ENCODE peak calls at places on chromosomes 1 and 21, in eight cellular contexts. One of them, this sample, is unnamed.
A peak's percentile ranks its signal among the peaks of the same experiment; 100 is the strongest.

GRCh38 chr1:181044449-181044966 is 10.7 kb downstream of the MR1 start:
- DNase-seq in Panc1: no peak
- DNase-seq in SK-N-SH: no peak
- DNase-seq in HepG2: peak; percentile 82
- DNase-seq in HCT116: no peak
- DNase-seq in K562: no peak
- DNase-seq in GM23338: no peak
- DNase-seq in GM12878: peak; percentile 60
- DNase-seq in this sample: peak; percentile 56

GRCh38 chr1:245488346-245489110 is 333.7 kb downstream of the KIF26B start:
- DNase-seq in Panc1: no peak
- DNase-seq in SK-N-SH: no peak
- DNase-seq in HepG2: no peak
- DNase-seq in HCT116: no peak
- DNase-seq in K562: no peak
- DNase-seq in GM23338: no peak
- DNase-seq in GM12878: no peak
- DNase-seq in this sample: no peak

GRCh38 chr1:96509351-96509750 is 212.2 kb upstream of the PTBP2 start:
- DNase-seq in Panc1: no peak
- DNase-seq in SK-N-SH: no peak
- DNase-seq in HepG2: no peak
- DNase-seq in HCT116: no peak
- DNase-seq in K562: no peak
- DNase-seq in GM23338: no peak
- DNase-seq in GM12878: no peak
- DNase-seq in this sample: no peak

GRCh38 chr1:110471131-110471530 is 20.2 kb downstream of the PROK1 start:
- DNase-seq in Panc1: no peak
- DNase-seq in SK-N-SH: no peak
- DNase-seq in HepG2: no peak
- DNase-seq in HCT116: peak; percentile 63
- DNase-seq in K562: no peak
- DNase-seq in GM23338: no peak
- DNase-seq in GM12878: no peak
- DNase-seq in this sample: no peak

GRCh38 chr1:9295884-9296283 is 3.2 kb downstream of the SPSB1 start:
- DNase-seq in Panc1: no peak
- DNase-seq in SK-N-SH: no peak
- DNase-seq in HepG2: no peak
- DNase-seq in HCT116: no peak
- DNase-seq in K562: no peak
- DNase-seq in GM23338: no peak
- DNase-seq in GM12878: no peak
- DNase-seq in this sample: no peak

GRCh38 chr21:41369915-41370839 is 8.3 kb downstream of the MX2 start:
- DNase-seq in Panc1: no peak
- DNase-seq in SK-N-SH: no peak
- DNase-seq in HepG2: peak; percentile 32
- DNase-seq in HCT116: no peak
- DNase-seq in K562: no peak
- DNase-seq in GM23338: peak; percentile 36
- DNase-seq in GM12878: peak; percentile 25
- DNase-seq in this sample: no peak

GRCh38 chr1:38285807-38286530 is 239.4 kb upstream of the POU3F1 start:
- DNase-seq in Panc1: no peak
- DNase-seq in SK-N-SH: no peak
- DNase-seq in HepG2: no peak
- DNase-seq in HCT116: no peak
- DNase-seq in K562: no peak
- DNase-seq in GM23338: peak; percentile 55
- DNase-seq in GM12878: no peak
- DNase-seq in this sample: no peak

GRCh38 chr1:115282825-115283224 is 55.2 kb downstream of the NGF start:
- DNase-seq in Panc1: no peak
- DNase-seq in SK-N-SH: no peak
- DNase-seq in HepG2: no peak
- DNase-seq in HCT116: no peak
- DNase-seq in K562: no peak
- DNase-seq in GM23338: no peak
- DNase-seq in GM12878: no peak
- DNase-seq in this sample: no peak

GRCh38 chr1:68201546-68202238 is 30.6 kb downstream of the WLS start:
- DNase-seq in Panc1: no peak
- DNase-seq in SK-N-SH: no peak
- DNase-seq in HepG2: no peak
- DNase-seq in HCT116: no peak
- DNase-seq in K562: no peak
- DNase-seq in GM23338: no peak
- DNase-seq in GM12878: no peak
- DNase-seq in this sample: no peak

GRCh38 chr1:20486457-20487235 is 636 bp upstream of the CAMK2N1 start:
- DNase-seq in Panc1: no peak
- DNase-seq in SK-N-SH: peak; percentile 89
- DNase-seq in HepG2: peak; percentile 84
- DNase-seq in HCT116: no peak
- DNase-seq in K562: peak; percentile 92
- DNase-seq in GM23338: peak; percentile 90
- DNase-seq in GM12878: no peak
- DNase-seq in this sample: no peak

GRCh38 chr21:15219866-15220265 is 155.1 kb upstream of the NRIP1 start:
- DNase-seq in Panc1: no peak
- DNase-seq in SK-N-SH: no peak
- DNase-seq in HepG2: no peak
- DNase-seq in HCT116: no peak
- DNase-seq in K562: no peak
- DNase-seq in GM23338: no peak
- DNase-seq in GM12878: no peak
- DNase-seq in this sample: no peak

GRCh38 chr21:15222711-15223110 is 157.9 kb upstream of the NRIP1 start:
- DNase-seq in Panc1: no peak
- DNase-seq in SK-N-SH: no peak
- DNase-seq in HepG2: no peak
- DNase-seq in HCT116: peak; percentile 49
- DNase-seq in K562: no peak
- DNase-seq in GM23338: no peak
- DNase-seq in GM12878: no peak
- DNase-seq in this sample: no peak

GRCh38 chr21:15224346-15225086 is 159.7 kb upstream of the NRIP1 start:
- DNase-seq in Panc1: peak; percentile 22
- DNase-seq in SK-N-SH: no peak
- DNase-seq in HepG2: no peak
- DNase-seq in HCT116: peak; percentile 56
- DNase-seq in K562: no peak
- DNase-seq in GM23338: no peak
- DNase-seq in GM12878: no peak
- DNase-seq in this sample: no peak

DNA sequence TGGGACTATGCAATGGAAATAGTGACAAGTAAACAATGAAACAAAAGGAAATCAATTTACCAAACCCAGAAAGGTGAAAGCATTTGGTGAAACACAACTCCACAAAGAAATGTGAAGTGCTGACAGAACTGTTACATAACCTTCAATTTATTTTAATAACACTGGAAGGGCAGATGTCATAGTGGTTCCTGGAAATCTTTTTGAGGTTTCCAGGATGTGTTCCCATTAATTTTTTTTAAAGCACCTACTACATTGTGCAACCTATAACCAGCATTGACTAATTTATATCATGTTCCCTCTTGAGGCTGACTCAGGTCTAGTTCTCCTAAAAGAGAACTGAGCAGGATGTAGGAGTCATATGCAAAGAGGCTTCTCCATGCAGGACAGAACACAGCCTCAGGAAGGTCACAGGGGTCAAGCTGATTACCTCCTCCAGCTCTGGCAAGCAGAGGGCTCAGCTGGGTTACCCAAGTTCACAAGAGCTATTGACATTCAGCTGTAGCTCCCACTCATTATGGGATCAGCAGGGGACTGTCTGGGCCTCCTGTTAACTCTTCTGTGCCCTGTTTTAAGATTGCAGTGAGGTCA is 157.1 kb upstream of the NRIP1 start:
- DNase-seq in Panc1: no peak
- DNase-seq in SK-N-SH: no peak
- DNase-seq in HepG2: peak; percentile 92
- DNase-seq in HCT116: peak; percentile 22
- DNase-seq in K562: no peak
- DNase-seq in GM23338: peak; percentile 82
- DNase-seq in GM12878: no peak
- DNase-seq in this sample: peak; percentile 94
- TF ChIP-seq POLR2AphosphoS5 in Panc1: no peak
- TF ChIP-seq POLR2AphosphoS5 in SK-N-SH: no peak
- TF ChIP-seq POLR2AphosphoS5 in HepG2: no peak
- TF ChIP-seq POLR2AphosphoS5 in HCT116: no peak
- TF ChIP-seq POLR2AphosphoS5 in K562: no peak
- TF ChIP-seq POLR2AphosphoS5 in GM23338: no peak
- TF ChIP-seq POLR2AphosphoS5 in GM12878: no peak
- TF ChIP-seq POLR2AphosphoS5 in this sample: no peak

DNA sequence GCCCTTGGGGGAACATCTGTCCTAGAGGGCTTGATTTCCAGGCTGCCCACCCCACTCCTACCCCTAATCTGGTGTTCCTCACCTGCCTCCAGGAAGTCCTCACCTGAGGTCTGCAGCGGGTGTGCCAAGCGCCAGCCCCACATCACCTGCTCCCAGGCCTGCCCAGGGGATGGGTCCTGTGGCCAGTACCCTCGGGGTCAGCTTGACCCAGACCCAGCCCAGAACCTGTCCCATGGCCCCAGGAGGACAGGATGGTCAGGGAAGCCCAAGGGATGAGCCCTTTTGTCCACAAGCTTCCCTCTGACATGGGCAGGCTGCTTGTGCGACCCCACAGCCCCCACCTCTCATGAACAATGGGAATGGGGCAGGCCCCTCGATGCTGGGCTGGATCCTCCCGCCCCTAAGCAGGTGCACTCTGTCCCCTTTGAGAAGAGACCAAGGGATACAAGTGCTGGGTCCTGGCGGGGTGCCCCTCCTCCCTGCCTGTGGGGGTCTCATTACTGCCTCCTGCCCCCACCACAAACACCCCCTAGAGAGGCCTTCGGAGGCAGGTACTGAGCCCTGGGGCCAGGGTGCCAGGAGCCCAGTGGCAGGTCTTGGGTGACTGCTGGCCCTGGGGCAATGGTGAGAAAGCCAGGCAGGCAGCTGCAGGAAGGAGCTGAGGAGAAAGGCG is 3.2 kb downstream of the MIB2 start:
- DNase-seq in Panc1: no peak
- DNase-seq in SK-N-SH: no peak
- DNase-seq in HepG2: no peak
- DNase-seq in HCT116: no peak
- DNase-seq in K562: no peak
- DNase-seq in GM23338: no peak
- DNase-seq in GM12878: no peak
- DNase-seq in this sample: no peak
- TF ChIP-seq REST in Panc1: no peak
- TF ChIP-seq REST in SK-N-SH: no peak
- TF ChIP-seq REST in HepG2: no peak
- TF ChIP-seq REST in HCT116: no peak
- TF ChIP-seq REST in K562: no peak
- TF ChIP-seq REST in GM23338: no peak
- TF ChIP-seq REST in GM12878: no peak
- TF ChIP-seq REST in this sample: no peak

DNA sequence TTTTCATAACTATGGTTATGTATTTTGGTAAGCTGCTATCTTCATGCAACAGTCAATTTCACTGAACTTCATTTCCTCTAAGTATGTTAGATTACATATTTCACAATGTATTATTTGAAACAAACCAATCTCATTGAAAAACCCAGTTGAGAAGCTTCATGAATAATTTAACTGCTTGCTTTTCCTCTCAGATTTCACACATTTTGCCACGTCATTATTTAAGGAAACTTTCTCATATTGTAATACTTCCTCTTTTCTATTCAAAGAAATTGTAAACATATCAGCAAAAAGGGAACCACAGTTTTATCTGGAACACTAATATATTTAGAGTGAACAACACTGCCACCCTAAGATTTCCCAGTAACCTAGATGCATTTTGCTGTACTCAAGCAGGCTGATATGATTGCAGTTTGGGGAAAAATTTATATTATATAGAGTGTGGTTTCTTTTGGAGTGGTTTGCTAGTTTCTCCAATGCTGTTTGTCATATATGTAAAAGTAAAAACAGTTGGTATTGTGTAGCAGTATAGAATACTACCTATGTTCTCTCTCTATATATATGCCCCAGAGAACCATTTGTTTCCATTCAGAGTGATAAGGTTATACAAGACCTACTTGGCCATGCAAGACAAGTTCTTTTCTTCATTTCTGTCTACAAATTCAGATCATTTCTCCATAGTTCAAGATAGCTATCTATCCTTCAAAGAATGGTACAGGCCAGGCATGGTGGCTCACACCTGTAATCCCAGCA is 28.4 kb upstream of the AHCTF1 start:
- DNase-seq in Panc1: no peak
- DNase-seq in SK-N-SH: no peak
- DNase-seq in HepG2: no peak
- DNase-seq in HCT116: no peak
- DNase-seq in K562: no peak
- DNase-seq in GM23338: no peak
- DNase-seq in GM12878: peak; percentile 28
- DNase-seq in this sample: peak; percentile 24
- TF ChIP-seq CTCF in Panc1: no peak
- TF ChIP-seq CTCF in SK-N-SH: no peak
- TF ChIP-seq CTCF in HepG2: no peak
- TF ChIP-seq CTCF in HCT116: no peak
- TF ChIP-seq CTCF in K562: no peak
- TF ChIP-seq CTCF in GM23338: no peak
- TF ChIP-seq CTCF in GM12878: no peak
- TF ChIP-seq CTCF in this sample: no peak

DNA sequence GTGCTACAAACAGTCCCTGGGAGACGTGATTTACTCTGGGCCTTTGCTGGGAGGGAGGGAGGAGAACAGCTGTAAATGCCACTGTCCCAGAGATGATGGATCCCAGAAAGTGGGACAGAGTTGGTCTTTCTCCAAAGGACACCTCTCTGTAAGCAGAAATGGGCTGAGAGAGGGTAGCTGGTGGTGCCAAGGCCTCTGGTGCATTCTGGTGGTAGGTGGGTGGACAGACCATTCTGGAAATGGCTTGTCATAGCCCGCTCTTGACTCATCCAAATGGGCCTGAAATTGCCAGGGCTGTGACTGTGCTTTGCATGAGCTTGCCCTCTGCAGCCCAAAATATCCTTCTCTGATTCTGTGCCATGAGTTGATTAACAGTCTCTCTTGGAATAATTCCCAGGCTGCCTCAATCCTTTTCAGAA is 36.1 kb downstream of the CCDC185 start:
- DNase-seq in Panc1: no peak
- DNase-seq in SK-N-SH: no peak
- DNase-seq in HepG2: no peak
- DNase-seq in HCT116: no peak
- DNase-seq in K562: no peak
- DNase-seq in GM23338: no peak
- DNase-seq in GM12878: no peak
- DNase-seq in this sample: no peak
- TF ChIP-seq POLR2AphosphoS5 in Panc1: no peak
- TF ChIP-seq POLR2AphosphoS5 in SK-N-SH: no peak
- TF ChIP-seq POLR2AphosphoS5 in HepG2: no peak
- TF ChIP-seq POLR2AphosphoS5 in HCT116: no peak
- TF ChIP-seq POLR2AphosphoS5 in K562: no peak
- TF ChIP-seq POLR2AphosphoS5 in GM23338: no peak
- TF ChIP-seq POLR2AphosphoS5 in GM12878: no peak
- TF ChIP-seq POLR2AphosphoS5 in this sample: no peak

GRCh38 chr1:5475572-5475971 is 516.7 kb downstream of the NPHP4 start:
- DNase-seq in Panc1: no peak
- DNase-seq in SK-N-SH: no peak
- DNase-seq in HepG2: no peak
- DNase-seq in HCT116: no peak
- DNase-seq in K562: no peak
- DNase-seq in GM23338: no peak
- DNase-seq in GM12878: no peak
- DNase-seq in this sample: no peak
- TF ChIP-seq REST in Panc1: no peak
- TF ChIP-seq REST in SK-N-SH: no peak
- TF ChIP-seq REST in HepG2: no peak
- TF ChIP-seq REST in HCT116: no peak
- TF ChIP-seq REST in K562: no peak
- TF ChIP-seq REST in GM23338: no peak
- TF ChIP-seq REST in GM12878: no peak
- TF ChIP-seq REST in this sample: no peak